ENCODE peak calls at places on chromosomes 3 and 15, in nine cellular contexts. E is NT2/D1; M is astrocyte of the spinal cord; I is GM12865; P is NCI-H2171 treated with DMSO at 0.1 percent for 48 hours; Y is posterior cingulate gyrus; B is activated T-helper 1 cell treated with anti-CD3 and anti-CD28 coated beads, Interleukin-2, amount 50 U/mL, for 16 hours; R is lower lobe of right lung; L is ELR. O is an unnamed sample.
A peak's percentile ranks its signal among the peaks of the same experiment; 100 is the strongest.

GRCh38 chr15:53447742-53448141 is 311.7 kb downstream of the WDR72 start:
- DNase-seq in Y (no peak), B (no peak), R (no peak), L (no peak), M (no peak), E (no peak), P (no peak), I (no peak), O (no peak)

GRCh38 chr15:56659197-56659596 is 74.1 kb downstream of the ZNF280D start:
- DNase-seq in B (no peak), E (no peak), I (no peak), R (no peak), M (no peak), L (no peak), P (no peak), Y (no peak), O (no peak)

GRCh38 chr3:48919215-48920138 is 835 bp downstream of the ARIH2 start:
- DNase-seq in Y (peak; percentile 29), E (no peak), P (peak; percentile 45), L (peak; percentile 80), M (peak; percentile 41), I (peak; percentile 87), R (no peak), B (peak; percentile 14), O (peak; percentile 88)

GRCh38 chr3:119937229-119937628 is 155.3 kb downstream of the NR1I2 start:
- DNase-seq in R (no peak), B (no peak), Y (no peak), M (peak; percentile 18), I (peak; percentile 88), L (no peak), E (no peak), P (no peak), O (no peak)

GRCh38 chr15:39365161-39365560 is 215.7 kb upstream of the THBS1 start:
- DNase-seq in R (no peak), M (no peak), E (no peak), L (peak; percentile 52), B (no peak), Y (no peak), P (no peak), I (no peak), O (no peak)

GRCh38 chr3:17830786-17831185 is 88.4 kb upstream of the TBC1D5 start:
- DNase-seq in E (no peak), P (no peak), B (no peak), R (no peak), I (no peak), M (no peak), L (no peak), Y (no peak), O (no peak)

GRCh38 chr15:80485370-80486164 is 81.4 kb downstream of the ARNT2 start:
- DNase-seq in M (no peak), P (peak; percentile 40), R (no peak), B (no peak), E (no peak), I (peak; percentile 12), L (no peak), Y (no peak), O (no peak)

GRCh38 chr15:71970435-71970834 is 147.5 kb downstream of the MYO9A start:
- DNase-seq in Y (no peak), L (no peak), E (no peak), P (no peak), M (no peak), I (no peak), R (no peak), B (no peak), O (no peak)

GRCh38 chr15:70852501-70853269 is 1.3 kb downstream of the LARP6 start:
- DNase-seq in L (peak; percentile 96), E (no peak), P (no peak), B (no peak), Y (no peak), I (no peak), M (peak; percentile 43), R (no peak), O (no peak)

GRCh38 chr3:46987485-46988401 is 8.3 kb downstream of the NBEAL2 start:
- DNase-seq in Y (no peak), R (peak; percentile 87), I (peak; percentile 95), B (peak; percentile 85), L (peak; percentile 80), E (no peak), M (no peak), P (no peak), O (peak; percentile 93)

GRCh38 chr3:2727566-2728318 is 382.4 kb downstream of the IL5RA start:
- DNase-seq in Y (no peak), B (no peak), M (no peak), E (no peak), I (no peak), R (no peak), P (no peak), L (no peak), O (no peak)

O was measured in posterior vena cava.